ENCODE peak calls at places on chromosomes 12 and 14, in eight cellular contexts. Y, V, L, T, H, F, E and G are unnamed samples.

GRCh38 chr14:41549282-41549681 is 57.4 kb upstream of the LRFN5 start:
- DNase-seq in Y (no peak), V (no peak), L (no peak), T (no peak), H (no peak), F (no peak), E (no peak), G (no peak)

GRCh38 chr14:68104518-68104917 is 284.9 kb downstream of the RAD51B start:
- DNase-seq in Y (no peak), V (peak), L (peak), T (peak), H (no peak), F (no peak), E (no peak), G (peak)

GRCh38 chr12:110105961-110106540 is 18.1 kb upstream of the IFT81 start:
- DNase-seq in Y (no peak), V (no peak), L (peak), T (no peak), H (no peak), F (no peak), E (no peak), G (peak)

GRCh38 chr12:90497923-90498545 is 456.9 kb downstream of the CCER1 start:
- DNase-seq in Y (no peak), V (no peak), L (no peak), T (no peak), H (no peak), F (no peak), E (no peak), G (no peak)

GRCh38 chr14:101875041-101875725 is 89.2 kb upstream of the DYNC1H1 start:
- DNase-seq in Y (no peak), V (no peak), L (no peak), T (no peak), H (no peak), F (no peak), E (no peak), G (no peak)

GRCh38 chr14:80152166-80152565 is 59.1 kb downstream of the DIO2 start:
- DNase-seq in Y (no peak), V (no peak), L (no peak), T (no peak), H (no peak), F (no peak), E (no peak), G (no peak)

GRCh38 chr14:94682736-94683135 is 70.5 kb downstream of the SERPINA3 start:
- DNase-seq in Y (no peak), V (no peak), L (no peak), T (no peak), H (no peak), F (no peak), E (no peak), G (no peak)

GRCh38 chr14:80211143-80212024 is at the start of gene DIO2:
- DNase-seq in Y (no peak), V (peak), L (peak), T (peak), H (no peak), F (no peak), E (no peak), G (peak)

GRCh38 chr12:8449293-8449944 is 6.3 kb upstream of the CLEC6A start:
- DNase-seq in Y (no peak), V (no peak), L (no peak), T (no peak), H (no peak), F (no peak), E (no peak), G (no peak)

GRCh38 chr14:45492876-45493275 is 239.9 kb upstream of the MIS18BP1 start:
- DNase-seq in Y (no peak), V (no peak), L (no peak), T (no peak), H (no peak), F (no peak), E (no peak), G (no peak)

GRCh38 chr12:74791365-74791764 is 253.7 kb downstream of the ATXN7L3B start:
- DNase-seq in Y (no peak), V (peak), L (no peak), T (no peak), H (no peak), F (no peak), E (no peak), G (peak)

GRCh38 chr14:45253754-45254300 is 825 bp upstream of the MIS18BP1 start:
- DNase-seq in Y (no peak), V (no peak), L (no peak), T (peak), H (no peak), F (peak), E (no peak), G (peak)

GRCh38 chr12:41277019-41277770 is 89.1 kb downstream of the PDZRN4 start:
- DNase-seq in Y (no peak), V (peak), L (peak), T (peak), H (no peak), F (no peak), E (no peak), G (peak)

GRCh38 chr12:27571463-27571862 is 47.5 kb downstream of the PPFIBP1 start:
- DNase-seq in Y (no peak), V (no peak), L (peak), T (peak), H (no peak), F (no peak), E (no peak), G (peak)

GRCh38 chr12:42705863-42706262 is 116.3 kb upstream of the PRICKLE1 start:
- DNase-seq in Y (no peak), V (peak), L (peak), T (peak), H (no peak), F (no peak), E (no peak), G (peak)